ENCODE peak calls at places on chromosomes 5 and 9, in seven cellular contexts. P, E, F, I, Y, H and M are unnamed samples.

GRCh38 chr5:78706381-78706780 is 57.8 kb upstream of the LHFPL2 start:
- DNase-seq in F (no peak), I (no peak), P (no peak), Y (peak), E (peak), H (no peak), M (no peak)

GRCh38 chr9:134488901-134489280 is 152.7 kb upstream of the COL5A1 start:
- DNase-seq in I (no peak), H (no peak), F (no peak), P (peak), E (no peak), Y (no peak), M (no peak)

GRCh38 chr5:109701779-109702178 is 12.1 kb downstream of the MAN2A1 start:
- DNase-seq in H (no peak), E (no peak), I (no peak), P (no peak), F (no peak), Y (no peak), M (no peak)

GRCh38 chr9:2727966-2728613 is 10.8 kb downstream of the KCNV2 start:
- DNase-seq in F (peak), I (no peak), H (peak), P (no peak), E (peak), Y (peak), M (peak)

GRCh38 chr9:122477346-122477745 is 380 bp downstream of the OR1J1 start:
- DNase-seq in Y (no peak), H (no peak), E (no peak), I (no peak), F (no peak), P (no peak), M (no peak)

GRCh38 chr9:87140605-87141109 is 193.4 kb upstream of the GAS1 start:
- DNase-seq in F (no peak), H (no peak), I (no peak), P (no peak), E (no peak), Y (no peak), M (no peak)

GRCh38 chr5:80655231-80655784 is 525 bp upstream of the DHFR start:
- DNase-seq in P (no peak), H (no peak), E (no peak), F (no peak), Y (no peak), I (no peak), M (no peak)

GRCh38 chr9:77215874-77216273 is 38.5 kb downstream of the VPS13A start:
- DNase-seq in P (no peak), I (no peak), H (no peak), Y (peak), E (peak), F (no peak), M (peak)

GRCh38 chr5:64190562-64191306 is 25.1 kb downstream of the RNF180 start:
- DNase-seq in P (no peak), Y (no peak), E (no peak), F (no peak), H (no peak), I (no peak), M (no peak)

GRCh38 chr5:94433393-94434149 is 184.8 kb downstream of the KIAA0825 start:
- DNase-seq in H (no peak), F (peak), P (no peak), Y (peak), I (no peak), E (peak), M (no peak)

GRCh38 chr5:111075520-111075919 is 4.0 kb downstream of the TSLP start:
- DNase-seq in H (no peak), Y (peak), E (peak), P (no peak), I (no peak), F (peak), M (no peak)

GRCh38 chr5:73448072-73448432 is 525 bp downstream of the FOXD1 start:
- DNase-seq in I (no peak), F (no peak), Y (no peak), E (no peak), P (no peak), H (peak), M (peak)

GRCh38 chr5:154933537-154933936 is 4.5 kb downstream of the GEMIN5 start:
- DNase-seq in P (no peak), E (no peak), I (no peak), Y (no peak), F (no peak), H (no peak), M (no peak)

GRCh38 chr9:106860731-106861584 is 2.0 kb upstream of the ZNF462 start:
- DNase-seq in F (no peak), Y (peak), H (peak), P (peak), I (no peak), E (peak), M (peak)

GRCh38 chr9:79134654-79135053 is 437.1 kb upstream of the TLE4 start:
- DNase-seq in F (no peak), P (no peak), Y (peak), E (peak), H (peak), I (no peak), M (peak)

GRCh38 chr5:179914032-179914755 is 6.5 kb upstream of the TBC1D9B start:
- DNase-seq in Y (peak), F (no peak), E (peak), H (no peak), I (no peak), P (no peak), M (peak)

GRCh38 chr9:89464991-89465390 is 32.9 kb downstream of the SEMA4D start:
- DNase-seq in Y (no peak), E (no peak), I (no peak), F (no peak), H (no peak), P (no peak), M (no peak)

GRCh38 chr9:130414081-130414731 is 30.6 kb upstream of the ASS1 start:
- DNase-seq in P (no peak), Y (no peak), H (no peak), I (no peak), E (no peak), F (no peak), M (no peak)

GRCh38 chr5:133294380-133294779 is 242.6 kb downstream of the HSPA4 start:
- DNase-seq in I (no peak), H (no peak), F (no peak), P (no peak), E (no peak), Y (no peak), M (no peak)

GRCh38 chr9:31394040-31394473 is 990.4 kb upstream of the ACO1 start:
- DNase-seq in Y (peak), F (peak), H (no peak), E (no peak), P (no peak), I (no peak), M (no peak)

GRCh38 chr5:59923465-59923864 is 29.9 kb upstream of the PDE4D start:
- DNase-seq in F (no peak), I (no peak), Y (peak), P (no peak), E (peak), H (peak), M (peak)

GRCh38 chr9:21334969-21335632 is at the start of gene KLHL9:
- DNase-seq in Y (peak), P (peak), F (peak), I (peak), E (peak), H (peak), M (peak)

GRCh38 chr5:159316519-159317383 is 13.5 kb downstream of the IL12B start:
- DNase-seq in F (peak), I (peak), E (peak), H (peak), Y (peak), P (no peak), M (peak)

GRCh38 chr5:150612405-150612804 is 28.1 kb upstream of the SYNPO start:
- DNase-seq in Y (no peak), H (no peak), E (no peak), F (no peak), P (no peak), I (no peak), M (no peak)